ENCODE peak calls at places on chromosomes 2 and 18, in eight cellular contexts. One of them, this sample, is unnamed. For H3K9me2, the result is how much of the 10 kb centered on the place peaks cover.

GRCh38 chr18:8767356-8767755 is 62.0 kb downstream of the MTCL1 start:
- DNase-seq in HCT116: no peak
- DNase-seq in PC-3: no peak
- DNase-seq in SK-N-SH: no peak
- DNase-seq in GM23248: no peak
- DNase-seq in Karpas-422: no peak
- DNase-seq in MM.1S: no peak
- DNase-seq in OCI-LY7: no peak
- DNase-seq in this sample: no peak

GRCh38 chr2:23925702-23926288 is 1.1 kb downstream of the ATAD2B start:
- DNase-seq in OCI-LY7: peak
- DNase-seq in HCT116: no peak
- DNase-seq in PC-3: peak
- DNase-seq in GM23248: peak
- DNase-seq in Karpas-422: peak
- DNase-seq in MM.1S: peak
- DNase-seq in SK-N-SH: no peak
- DNase-seq in this sample: peak

GRCh38 chr2:235263205-235264120 is 230.4 kb upstream of the AGAP1 start:
- DNase-seq in Karpas-422: no peak
- DNase-seq in PC-3: peak
- DNase-seq in GM23248: peak
- DNase-seq in SK-N-SH: peak
- DNase-seq in MM.1S: no peak
- DNase-seq in OCI-LY7: no peak
- DNase-seq in HCT116: peak
- DNase-seq in this sample: peak

GRCh38 chr2:11892041-11892440 is 145.6 kb downstream of the LPIN1 start:
- DNase-seq in PC-3: no peak
- DNase-seq in SK-N-SH: no peak
- DNase-seq in GM23248: no peak
- DNase-seq in MM.1S: no peak
- DNase-seq in Karpas-422: no peak
- DNase-seq in HCT116: no peak
- DNase-seq in OCI-LY7: no peak
- DNase-seq in this sample: no peak

GRCh38 chr2:224009605-224010330 is 29.3 kb downstream of the SERPINE2 start:
- DNase-seq in SK-N-SH: no peak
- DNase-seq in PC-3: peak
- DNase-seq in GM23248: peak
- DNase-seq in MM.1S: no peak
- DNase-seq in OCI-LY7: no peak
- DNase-seq in HCT116: no peak
- DNase-seq in Karpas-422: no peak
- DNase-seq in this sample: no peak

GRCh38 chr2:18949871-18950597 is 360.7 kb upstream of the NT5C1B start:
- DNase-seq in MM.1S: no peak
- DNase-seq in OCI-LY7: no peak
- DNase-seq in HCT116: no peak
- DNase-seq in SK-N-SH: peak
- DNase-seq in GM23248: peak
- DNase-seq in PC-3: peak
- DNase-seq in Karpas-422: no peak
- DNase-seq in this sample: peak

GRCh38 chr2:109151519-109151918 is 22.5 kb downstream of the SH3RF3 start:
- DNase-seq in Karpas-422: no peak
- DNase-seq in GM23248: no peak
- DNase-seq in OCI-LY7: no peak
- DNase-seq in MM.1S: no peak
- DNase-seq in PC-3: no peak
- DNase-seq in SK-N-SH: no peak
- DNase-seq in HCT116: no peak
- DNase-seq in this sample: no peak

GRCh38 chr18:68699043-68699442 is 15.9 kb downstream of the TMX3 start:
- DNase-seq in SK-N-SH: no peak
- DNase-seq in Karpas-422: no peak
- DNase-seq in PC-3: peak
- DNase-seq in OCI-LY7: no peak
- DNase-seq in GM23248: peak
- DNase-seq in HCT116: no peak
- DNase-seq in MM.1S: no peak
- DNase-seq in this sample: no peak

GRCh38 chr2:182360012-182360662 is 66.7 kb downstream of the PDE1A start:
- DNase-seq in SK-N-SH: no peak
- DNase-seq in Karpas-422: no peak
- DNase-seq in PC-3: peak
- DNase-seq in HCT116: no peak
- DNase-seq in GM23248: peak
- DNase-seq in MM.1S: no peak
- DNase-seq in OCI-LY7: no peak
- DNase-seq in this sample: no peak

GRCh38 chr2:182867411-182868048 is 1.1 kb upstream of the FRZB start:
- DNase-seq in MM.1S: no peak
- DNase-seq in Karpas-422: no peak
- DNase-seq in PC-3: no peak
- DNase-seq in OCI-LY7: no peak
- DNase-seq in SK-N-SH: peak
- DNase-seq in GM23248: no peak
- DNase-seq in HCT116: no peak
- DNase-seq in this sample: no peak

GRCh38 chr2:75292826-75293225 is 93.5 kb upstream of the TACR1 start:
- DNase-seq in PC-3: peak
- DNase-seq in MM.1S: no peak
- DNase-seq in GM23248: peak
- DNase-seq in HCT116: peak
- DNase-seq in Karpas-422: no peak
- DNase-seq in SK-N-SH: no peak
- DNase-seq in OCI-LY7: no peak
- DNase-seq in this sample: peak

GRCh38 chr2:240820607-240821428 is 799 bp upstream of the KIF1A start:
- DNase-seq in PC-3: no peak
- DNase-seq in GM23248: no peak
- DNase-seq in MM.1S: no peak
- DNase-seq in OCI-LY7: no peak
- DNase-seq in HCT116: no peak
- DNase-seq in Karpas-422: no peak
- DNase-seq in SK-N-SH: peak
- DNase-seq in this sample: no peak

GRCh38 chr2:46332686-46333281 is 35.6 kb downstream of the EPAS1 start:
- DNase-seq in HCT116: no peak
- DNase-seq in PC-3: peak
- DNase-seq in OCI-LY7: no peak
- DNase-seq in Karpas-422: no peak
- DNase-seq in MM.1S: no peak
- DNase-seq in SK-N-SH: no peak
- DNase-seq in GM23248: peak
- DNase-seq in this sample: no peak

GRCh38 chr2:42888846-42889245 is 96.5 kb upstream of the HAAO start:
- DNase-seq in PC-3: no peak
- DNase-seq in HCT116: no peak
- DNase-seq in MM.1S: no peak
- DNase-seq in GM23248: no peak
- DNase-seq in Karpas-422: no peak
- DNase-seq in SK-N-SH: no peak
- DNase-seq in OCI-LY7: no peak
- DNase-seq in this sample: no peak

GRCh38 chr2:164757934-164758695 is 83.5 kb downstream of the COBLL1 start:
- DNase-seq in PC-3: peak
- DNase-seq in GM23248: peak
- DNase-seq in OCI-LY7: peak
- DNase-seq in Karpas-422: no peak
- DNase-seq in MM.1S: no peak
- DNase-seq in HCT116: no peak
- DNase-seq in SK-N-SH: no peak
- DNase-seq in this sample: no peak

GRCh38 chr2:77977486-77978063 is 455.4 kb upstream of the LRRTM4 start:
- DNase-seq in HCT116: no peak
- DNase-seq in OCI-LY7: no peak
- DNase-seq in Karpas-422: peak
- DNase-seq in SK-N-SH: no peak
- DNase-seq in PC-3: no peak
- DNase-seq in GM23248: no peak
- DNase-seq in MM.1S: peak
- DNase-seq in this sample: no peak

GRCh38 chr2:101854877-101855276 is 136.9 kb upstream of the IL1R2 start:
- DNase-seq in Karpas-422: no peak
- DNase-seq in SK-N-SH: no peak
- DNase-seq in OCI-LY7: no peak
- DNase-seq in MM.1S: no peak
- DNase-seq in GM23248: peak
- DNase-seq in PC-3: no peak
- DNase-seq in HCT116: no peak
- DNase-seq in this sample: no peak

GRCh38 chr2:128640166-128640846 is 321.6 kb upstream of the HS6ST1 start:
- DNase-seq in SK-N-SH: no peak
- DNase-seq in MM.1S: no peak
- DNase-seq in HCT116: no peak
- DNase-seq in PC-3: no peak
- DNase-seq in GM23248: peak
- DNase-seq in Karpas-422: no peak
- DNase-seq in OCI-LY7: no peak
- DNase-seq in this sample: no peak
- H3K9me2 ChIP-seq in SK-N-SH: under half
- H3K9me2 ChIP-seq in MM.1S: under half
- H3K9me2 ChIP-seq in HCT116: under half
- H3K9me2 ChIP-seq in PC-3: under half
- H3K9me2 ChIP-seq in GM23248: under half
- H3K9me2 ChIP-seq in Karpas-422: under half
- H3K9me2 ChIP-seq in OCI-LY7: under half
- H3K9me2 ChIP-seq in this sample: under half

GRCh38 chr2:203811491-203812221 is 55.9 kb upstream of the CTLA4 start:
- DNase-seq in SK-N-SH: no peak
- DNase-seq in PC-3: peak
- DNase-seq in OCI-LY7: no peak
- DNase-seq in HCT116: peak
- DNase-seq in Karpas-422: no peak
- DNase-seq in GM23248: peak
- DNase-seq in MM.1S: peak
- DNase-seq in this sample: peak

GRCh38 chr2:203809991-203810510 is 57.5 kb upstream of the CTLA4 start:
- DNase-seq in OCI-LY7: no peak
- DNase-seq in GM23248: peak
- DNase-seq in PC-3: no peak
- DNase-seq in SK-N-SH: no peak
- DNase-seq in MM.1S: no peak
- DNase-seq in Karpas-422: no peak
- DNase-seq in HCT116: no peak
- DNase-seq in this sample: no peak

GRCh38 chr2:203814661-203815540 is 52.7 kb upstream of the CTLA4 start:
- DNase-seq in GM23248: peak
- DNase-seq in PC-3: peak
- DNase-seq in OCI-LY7: peak
- DNase-seq in Karpas-422: peak
- DNase-seq in MM.1S: peak
- DNase-seq in SK-N-SH: peak
- DNase-seq in HCT116: peak
- DNase-seq in this sample: no peak

GRCh38 chr2:203813684-203814083 is 53.9 kb upstream of the CTLA4 start:
- DNase-seq in HCT116: no peak
- DNase-seq in MM.1S: no peak
- DNase-seq in SK-N-SH: no peak
- DNase-seq in OCI-LY7: no peak
- DNase-seq in Karpas-422: no peak
- DNase-seq in PC-3: no peak
- DNase-seq in GM23248: no peak
- DNase-seq in this sample: no peak

DNA sequence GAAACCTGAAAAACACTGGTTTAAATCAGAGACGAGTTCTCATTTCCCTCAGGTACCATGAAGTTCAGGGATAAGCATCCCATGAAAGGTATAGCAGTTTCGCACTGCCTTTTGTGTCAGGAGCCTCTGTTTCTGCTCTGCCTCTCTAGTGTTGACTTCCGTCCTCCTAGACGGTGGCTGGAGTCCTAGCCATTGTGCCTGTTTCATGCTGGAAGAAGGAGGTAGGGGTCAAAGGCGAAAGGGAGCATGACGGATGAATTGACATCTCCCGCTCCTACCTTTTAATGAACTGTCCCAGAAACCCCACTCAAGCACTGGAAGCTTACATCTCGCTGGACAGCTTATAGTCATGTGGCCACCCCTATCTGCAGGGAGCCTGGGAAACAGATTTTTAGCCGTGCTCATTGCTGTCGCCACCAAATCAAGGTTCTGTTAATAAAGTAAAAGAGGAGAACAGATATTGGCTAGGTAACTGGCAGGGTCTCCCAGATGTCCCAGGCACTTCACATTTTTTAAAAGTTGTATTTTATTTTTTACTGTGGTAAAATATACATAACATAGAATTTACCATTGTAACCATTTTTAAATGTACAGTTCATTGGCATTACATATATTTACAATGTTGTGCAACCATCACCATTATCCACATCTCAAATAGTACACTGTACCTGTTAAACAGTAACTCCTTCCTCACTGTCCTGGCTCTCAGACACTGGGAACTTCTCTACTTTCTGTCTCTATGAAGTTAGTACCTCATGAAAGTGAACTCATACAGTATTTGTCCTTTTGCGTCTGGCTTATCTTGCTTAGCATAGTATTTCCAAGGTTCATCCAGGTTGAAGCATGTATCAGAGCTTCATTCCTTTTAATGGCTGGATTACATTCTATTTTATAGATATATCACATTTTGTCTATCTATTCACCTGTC is 55.0 kb upstream of the CTLA4 start:
- DNase-seq in PC-3: no peak
- DNase-seq in GM23248: no peak
- DNase-seq in OCI-LY7: no peak
- DNase-seq in HCT116: no peak
- DNase-seq in Karpas-422: no peak
- DNase-seq in SK-N-SH: no peak
- DNase-seq in MM.1S: no peak
- DNase-seq in this sample: no peak
- H3K4me2 ChIP-seq in PC-3: peak
- H3K4me2 ChIP-seq in GM23248: peak
- H3K4me2 ChIP-seq in OCI-LY7: no peak
- H3K4me2 ChIP-seq in HCT116: no peak
- H3K4me2 ChIP-seq in Karpas-422: no peak
- H3K4me2 ChIP-seq in SK-N-SH: peak
- H3K4me2 ChIP-seq in MM.1S: no peak
- H3K4me2 ChIP-seq in this sample: no peak

DNA sequence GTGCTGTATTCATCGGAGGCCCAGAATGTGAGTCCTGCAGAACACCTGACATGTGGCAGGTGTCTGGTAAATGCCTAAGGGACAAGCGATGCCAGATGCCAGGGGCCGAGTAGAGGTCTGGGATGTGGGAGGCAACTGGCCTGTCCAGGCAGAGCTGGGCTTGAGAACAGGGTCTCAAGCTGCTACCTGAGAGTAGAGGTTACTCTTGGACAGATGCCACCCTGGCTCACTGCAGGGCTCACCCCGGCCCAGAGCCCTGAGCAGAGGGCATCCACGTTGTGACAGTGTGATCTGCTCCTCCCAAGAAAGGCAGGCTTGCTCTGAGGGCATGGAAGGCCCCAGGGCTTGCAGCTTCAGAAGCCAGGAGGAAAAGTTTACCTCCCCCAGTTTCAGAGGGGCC is 692.0 kb upstream of the ID2 start:
- DNase-seq in GM23248: no peak
- DNase-seq in PC-3: no peak
- DNase-seq in SK-N-SH: no peak
- DNase-seq in MM.1S: no peak
- DNase-seq in Karpas-422: no peak
- DNase-seq in OCI-LY7: no peak
- DNase-seq in HCT116: no peak
- DNase-seq in this sample: no peak
- H3K9me2 ChIP-seq in GM23248: under half
- H3K9me2 ChIP-seq in PC-3: under half
- H3K9me2 ChIP-seq in SK-N-SH: under half
- H3K9me2 ChIP-seq in MM.1S: under half
- H3K9me2 ChIP-seq in Karpas-422: under half
- H3K9me2 ChIP-seq in OCI-LY7: under half
- H3K9me2 ChIP-seq in HCT116: under half
- H3K9me2 ChIP-seq in this sample: under half

GRCh38 chr2:15359716-15360531 is 201.2 kb downstream of the NBAS start:
- DNase-seq in PC-3: peak
- DNase-seq in SK-N-SH: no peak
- DNase-seq in MM.1S: no peak
- DNase-seq in GM23248: peak
- DNase-seq in Karpas-422: no peak
- DNase-seq in HCT116: no peak
- DNase-seq in OCI-LY7: no peak
- DNase-seq in this sample: no peak
- H3K4me2 ChIP-seq in PC-3: peak
- H3K4me2 ChIP-seq in SK-N-SH: no peak
- H3K4me2 ChIP-seq in MM.1S: no peak
- H3K4me2 ChIP-seq in GM23248: peak
- H3K4me2 ChIP-seq in Karpas-422: no peak
- H3K4me2 ChIP-seq in HCT116: no peak
- H3K4me2 ChIP-seq in OCI-LY7: no peak
- H3K4me2 ChIP-seq in this sample: no peak